ENCODE peak calls at places on chromosomes 12 and 14, in nine cellular contexts. K is DND-41; P is tibial nerve; G is SK-N-SH; N is thoracic aorta; E is CD8-positive, alpha-beta memory T cell; J is heart right ventricle; H is right cardiac atrium; M is OCI-LY7. X is an unnamed sample. For H3K9me3, the result is how much of the 10 kb centered on the place peaks cover.

GRCh38 chr14:92676031-92676430 is 72.4 kb downstream of the LGMN start:
- DNase-seq in K (no peak), P (no peak), G (no peak), N (no peak), E (no peak), J (no peak), H (peak), M (no peak), X (no peak)

GRCh38 chr12:65720136-65720535 is 104.1 kb upstream of the HMGA2 start:
- DNase-seq in K (no peak), P (no peak), G (no peak), N (no peak), E (no peak), J (no peak), H (no peak), M (no peak), X (no peak)

GRCh38 chr12:56143870-56144269 is 8.5 kb upstream of the MYL6B start:
- DNase-seq in K (no peak), P (peak), G (no peak), N (no peak), E (no peak), J (peak), H (peak), M (no peak), X (no peak)

GRCh38 chr12:116962197-116962596 is 51.4 kb downstream of the FBXW8 start:
- DNase-seq in K (peak), P (no peak), G (no peak), N (no peak), E (no peak), J (no peak), H (no peak), M (peak), X (no peak)

GRCh38 chr12:47585507-47585906 is 120.3 kb downstream of the RPAP3 start:
- DNase-seq in K (no peak), P (no peak), G (no peak), N (no peak), E (no peak), J (no peak), H (no peak), M (no peak), X (no peak)

GRCh38 chr12:49054524-49054923 is 6.1 kb downstream of the KMT2D start:
- DNase-seq in K (no peak), P (no peak), G (peak), N (no peak), E (peak), J (no peak), H (no peak), M (no peak), X (no peak)

GRCh38 chr12:121930862-121931261 is 12.5 kb downstream of the CFAP251 start:
- DNase-seq in K (no peak), P (no peak), G (no peak), N (no peak), E (no peak), J (no peak), H (no peak), M (no peak), X (no peak)

GRCh38 chr12:94110258-94110657 is 38.1 kb upstream of the PLXNC1 start:
- DNase-seq in K (no peak), P (no peak), G (no peak), N (no peak), E (no peak), J (no peak), H (no peak), M (no peak), X (no peak)

GRCh38 chr14:100896369-100897060 is 7.0 kb downstream of the RTL1 start:
- DNase-seq in K (no peak), P (no peak), G (peak), N (no peak), E (no peak), J (no peak), H (no peak), M (no peak), X (no peak)

GRCh38 chr12:106096376-106096775 is 42.4 kb downstream of the NUAK1 start:
- DNase-seq in K (no peak), P (peak), G (no peak), N (peak), E (no peak), J (no peak), H (peak), M (no peak), X (no peak)

GRCh38 chr12:119788783-119789182 is 88.3 kb downstream of the CIT start:
- DNase-seq in K (no peak), P (no peak), G (no peak), N (no peak), E (no peak), J (no peak), H (no peak), M (no peak), X (no peak)

GRCh38 chr14:75648066-75648838 is 12.4 kb downstream of the ERG28 start:
- DNase-seq in K (no peak), P (peak), G (no peak), N (no peak), E (no peak), J (peak), H (peak), M (no peak), X (no peak)

GRCh38 chr14:23035303-23036164 is 834 bp upstream of the PSMB5 start:
- DNase-seq in K (no peak), P (no peak), G (no peak), N (no peak), E (no peak), J (no peak), H (no peak), M (no peak), X (no peak)

GRCh38 chr14:36556811-36557433 is 25.5 kb downstream of the NKX2-8 start:
- DNase-seq in K (peak), P (peak), G (peak), N (no peak), E (no peak), J (no peak), H (no peak), M (peak), X (no peak)

GRCh38 chr12:116416161-116416560 is 138.7 kb upstream of the MED13L start:
- DNase-seq in K (no peak), P (no peak), G (no peak), N (no peak), E (no peak), J (no peak), H (no peak), M (no peak), X (no peak)

GRCh38 chr12:95096852-95097251 is 23.4 kb upstream of the NR2C1 start:
- DNase-seq in K (no peak), P (peak), G (no peak), N (no peak), E (no peak), J (no peak), H (no peak), M (no peak), X (no peak)

GRCh38 chr14:80664576-80664975 is 277.0 kb downstream of the CEP128 start:
- DNase-seq in K (no peak), P (no peak), G (no peak), N (no peak), E (no peak), J (no peak), H (no peak), M (no peak), X (peak)

GRCh38 chr12:18864900-18865561 is 127.1 kb downstream of the CAPZA3 start:
- DNase-seq in K (no peak), P (peak), G (peak), N (no peak), E (no peak), J (no peak), H (no peak), M (no peak), X (no peak)

GRCh38 chr14:85601246-85601645 is 71.3 kb downstream of the FLRT2 start:
- DNase-seq in K (no peak), P (no peak), G (no peak), N (no peak), E (no peak), J (no peak), H (no peak), M (no peak), X (no peak)

GRCh38 chr14:24348186-24348585 is 8.4 kb upstream of the RIPK3 start:
- DNase-seq in K (no peak), P (no peak), G (no peak), N (no peak), E (no peak), J (no peak), H (no peak), M (no peak), X (no peak)

GRCh38 chr14:93923586-93923985 is 3.6 kb upstream of the FAM181A start:
- DNase-seq in K (no peak), P (no peak), G (no peak), N (no peak), E (no peak), J (no peak), H (no peak), M (no peak), X (no peak)

GRCh38 chr14:46482200-46482599 is 169.4 kb downstream of the RPL10L start:
- DNase-seq in K (no peak), P (no peak), G (no peak), N (no peak), E (no peak), J (no peak), H (no peak), M (no peak), X (no peak)

GRCh38 chr12:125512541-125513298 is 447.5 kb downstream of the AACS start:
- DNase-seq in K (no peak), P (no peak), G (no peak), N (no peak), E (no peak), J (no peak), H (peak), M (peak), X (no peak)

GRCh38 chr12:71684081-71684480 is 1.8 kb upstream of the TMEM19 start:
- DNase-seq in K (no peak), P (no peak), G (no peak), N (no peak), E (no peak), J (no peak), H (no peak), M (no peak), X (peak)

GRCh38 chr12:76375470-76375869 is 27.3 kb upstream of the BBS10 start:
- DNase-seq in K (no peak), P (no peak), G (no peak), N (no peak), E (no peak), J (no peak), H (no peak), M (no peak), X (no peak)

GRCh38 chr12:113912761-113913295 is 53.3 kb downstream of the RBM19 start:
- DNase-seq in K (peak), P (peak), G (peak), N (no peak), E (peak), J (peak), H (peak), M (peak), X (peak)

GRCh38 chr12:13103391-13104033 is at the start of gene GSG1:
- DNase-seq in K (no peak), P (no peak), G (no peak), N (no peak), E (no peak), J (no peak), H (no peak), M (peak), X (peak)

GRCh38 chr14:102652194-102652593 is 59.7 kb downstream of the RCOR1 start:
- DNase-seq in K (no peak), P (no peak), G (no peak), N (no peak), E (no peak), J (no peak), H (no peak), M (no peak), X (no peak)

GRCh38 chr12:38156497-38157245 is 159.9 kb upstream of the ALG10B start:
- DNase-seq in K (no peak), P (no peak), G (no peak), N (no peak), E (no peak), J (no peak), H (no peak), M (no peak), X (no peak)

GRCh38 chr12:91854725-91855124 is 290.9 kb downstream of the BTG1 start:
- DNase-seq in K (no peak), P (no peak), G (no peak), N (no peak), E (no peak), J (no peak), H (no peak), M (no peak), X (no peak)

GRCh38 chr12:60290532-60290931 is 694.7 kb downstream of the SLC16A7 start:
- DNase-seq in K (no peak), P (no peak), G (no peak), N (no peak), E (no peak), J (no peak), H (no peak), M (no peak), X (no peak)
- H3K9me3 ChIP-seq in K (under half), P (under half), G (under half), N (under half), E (under half), J (under half), H (under half), M (under half), X (under half)

GRCh38 chr12:24415934-24416333 is 466.5 kb upstream of the SOX5 start:
- DNase-seq in K (no peak), P (no peak), G (no peak), N (no peak), E (no peak), J (no peak), H (no peak), M (no peak), X (no peak)
- H3K4me3 ChIP-seq in K (no peak), P (no peak), G (no peak), N (no peak), E (no peak), J (no peak), H (no peak), M (no peak), X (no peak)

GRCh38 chr14:64792231-64792630 is 87.5 kb downstream of the SPTB start:
- DNase-seq in K (no peak), P (no peak), G (no peak), N (no peak), E (no peak), J (no peak), H (no peak), M (no peak), X (no peak)

GRCh38 chr14:64788706-64789105 is 84.5 kb downstream of the PLEKHG3 start:
- DNase-seq in K (no peak), P (peak), G (no peak), N (no peak), E (no peak), J (no peak), H (no peak), M (no peak), X (no peak)

GRCh38 chr14:64790478-64790877 is 86.3 kb downstream of the PLEKHG3 start:
- DNase-seq in K (no peak), P (no peak), G (no peak), N (no peak), E (no peak), J (no peak), H (no peak), M (no peak), X (no peak)

GRCh38 chr14:64787619-64788018 is 83.4 kb downstream of the PLEKHG3 start:
- DNase-seq in K (no peak), P (no peak), G (no peak), N (no peak), E (no peak), J (no peak), H (peak), M (no peak), X (no peak)

DNA sequence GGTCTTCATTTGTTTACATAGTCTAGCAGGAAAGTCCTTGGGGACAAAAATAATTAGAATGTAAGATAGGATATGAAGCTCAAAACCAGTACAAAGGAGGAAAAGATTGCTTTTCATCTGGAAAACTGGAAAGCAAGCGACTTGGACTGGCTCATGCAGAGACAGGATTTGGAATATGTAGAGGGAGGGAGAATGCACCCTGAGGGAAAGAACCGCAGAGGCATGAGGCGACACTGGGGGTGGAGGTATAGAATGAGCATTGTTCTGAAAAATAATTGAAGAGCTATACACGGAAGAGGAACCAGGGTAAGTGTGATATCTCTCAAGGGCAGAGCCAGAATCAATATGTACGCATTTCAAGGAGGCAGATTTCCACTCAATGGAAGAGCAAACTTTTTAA is 85.5 kb downstream of the PLEKHG3 start:
- DNase-seq in K (no peak), P (no peak), G (no peak), N (no peak), E (no peak), J (no peak), H (no peak), M (no peak), X (no peak)
- H3K27ac ChIP-seq in K (no peak), P (no peak), G (no peak), N (no peak), E (no peak), J (no peak), H (no peak), M (no peak), X (no peak)

GRCh38 chr12:34249271-34249670 is 227.0 kb downstream of the ALG10 start:
- DNase-seq in K (no peak), P (no peak), G (no peak), N (no peak), E (no peak), J (no peak), H (no peak), M (no peak), X (no peak)

DNA sequence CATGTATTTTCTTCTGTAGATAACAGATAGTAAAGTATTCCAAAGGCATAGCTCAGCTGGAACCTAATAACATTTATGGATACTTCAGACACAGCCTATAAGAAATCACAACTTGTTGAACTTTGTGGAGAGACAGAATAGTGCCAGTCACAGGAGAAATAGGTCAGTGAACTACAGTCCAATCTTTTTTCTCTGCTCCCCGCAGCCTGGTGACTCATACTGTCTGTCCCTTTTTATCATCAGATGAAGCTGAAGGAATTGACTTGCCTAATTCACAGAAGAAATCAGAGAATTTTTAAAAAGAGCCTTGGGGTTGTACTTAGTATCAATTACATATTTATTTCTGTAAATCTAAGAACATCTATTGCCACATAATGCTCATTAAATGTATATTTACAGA is 222.3 kb downstream of the ALG10 start:
- DNase-seq in K (no peak), P (no peak), G (no peak), N (no peak), E (no peak), J (no peak), H (no peak), M (no peak), X (no peak)
- H3K9me3 ChIP-seq in K (under half), P (under half), G (under half), N (under half), E (under half), J (under half), H (under half), M (under half), X (under half)

GRCh38 chr14:65335548-65335947 is 77.0 kb upstream of the FUT8 start:
- DNase-seq in K (no peak), P (no peak), G (no peak), N (no peak), E (no peak), J (no peak), H (no peak), M (no peak), X (no peak)
- H3K4me3 ChIP-seq in K (no peak), P (no peak), G (no peak), N (no peak), E (no peak), J (no peak), H (no peak), M (no peak), X (no peak)

GRCh38 chr12:108642269-108642870 is 8.7 kb upstream of the SELPLG start:
- DNase-seq in K (no peak), P (no peak), G (no peak), N (no peak), E (no peak), J (no peak), H (no peak), M (peak), X (no peak)
- H3K27ac ChIP-seq in K (peak), P (no peak), G (peak), N (no peak), E (no peak), J (no peak), H (peak), M (peak), X (no peak)

GRCh38 chr14:79165460-79166080 is 995.4 kb downstream of the NRXN3 start:
- DNase-seq in K (no peak), P (no peak), G (no peak), N (no peak), E (no peak), J (no peak), H (no peak), M (no peak), X (no peak)
- H3K9me3 ChIP-seq in K (under half), P (under half), G (under half), N (under half), E (under half), J (under half), H (under half), M (under half), X (under half)

GRCh38 chr12:1496162-1496925 is 98.0 kb downstream of the FBXL14 start:
- DNase-seq in K (no peak), P (no peak), G (no peak), N (peak), E (no peak), J (no peak), H (no peak), M (no peak), X (no peak)
- H3K4me3 ChIP-seq in K (no peak), P (no peak), G (no peak), N (peak), E (no peak), J (no peak), H (no peak), M (no peak), X (no peak)

DNA sequence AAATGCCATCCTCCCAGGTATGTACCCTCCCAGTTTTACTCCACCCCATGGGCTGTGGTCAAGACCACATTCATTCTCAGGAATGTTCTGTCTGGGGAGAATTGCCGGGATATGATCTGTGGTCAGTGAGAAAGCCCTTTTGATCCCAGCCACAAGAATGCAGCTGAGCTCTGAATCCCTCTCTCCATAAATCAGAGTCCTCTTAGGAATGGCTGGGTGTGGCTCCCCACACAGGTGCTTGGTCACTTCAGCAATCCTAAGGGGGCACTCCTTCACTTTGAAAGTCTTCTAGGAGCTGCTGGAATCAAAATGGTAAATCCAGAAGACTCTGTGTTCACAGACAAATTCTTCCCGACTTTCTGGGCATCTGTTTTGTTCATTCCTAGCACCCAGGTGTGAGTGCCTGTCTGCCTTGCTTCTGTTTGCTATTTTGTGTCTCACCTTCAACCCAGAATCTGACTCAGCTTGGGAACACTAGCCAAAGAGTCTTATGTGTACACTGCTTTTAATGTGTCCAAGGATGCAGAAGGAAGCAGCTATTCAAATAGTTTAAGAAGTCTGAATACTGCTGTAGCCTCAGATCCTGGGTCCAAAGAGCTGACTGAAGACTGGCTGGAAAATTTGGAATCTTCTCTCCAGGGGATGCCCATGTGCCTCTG is 144.6 kb upstream of the CDKN3 start:
- DNase-seq in K (no peak), P (no peak), G (no peak), N (no peak), E (no peak), J (no peak), H (no peak), M (no peak), X (no peak)
- H3K27ac ChIP-seq in K (no peak), P (no peak), G (no peak), N (no peak), E (no peak), J (no peak), H (no peak), M (no peak), X (no peak)

GRCh38 chr12:52729147-52729546 is 25.8 kb upstream of the KRT77 start:
- DNase-seq in K (no peak), P (no peak), G (no peak), N (no peak), E (no peak), J (no peak), H (no peak), M (no peak), X (no peak)
- H3K9me3 ChIP-seq in K (under half), P (under half), G (under half), N (under half), E (under half), J (under half), H (under half), M (under half), X (under half)